ENCODE peak calls at places on chromosomes 1 and 21, in eight cellular contexts. O is IMR-90, H is ascending aorta, G is HCT116, I is GM23338, T is heart right ventricle, C is mesendoderm, A is fibroblast of mammary gland. M is an unnamed sample.

GRCh38 chr1:230831706-230832105 is 36.6 kb downstream of the C1orf198 start:
- DNase-seq in O (no peak), H (no peak), G (no peak), I (no peak), T (no peak), C (no peak), A (peak), M (no peak)

GRCh38 chr21:39071623-39072214 is 111.5 kb downstream of the PSMG1 start:
- DNase-seq in O (peak), H (no peak), G (no peak), I (no peak), T (no peak), C (peak), A (peak), M (no peak)

GRCh38 chr1:46630719-46631118 is 14.1 kb upstream of the MOB3C start:
- DNase-seq in O (no peak), H (no peak), G (no peak), I (no peak), T (no peak), C (no peak), A (no peak), M (no peak)

GRCh38 chr1:202811296-202812175 is 782 bp downstream of the PCAT6 start:
- DNase-seq in O (peak), H (no peak), G (no peak), I (peak), T (peak), C (peak), A (no peak), M (no peak)

GRCh38 chr1:229514578-229515275 is 6.6 kb upstream of the NUP133 start:
- DNase-seq in O (peak), H (peak), G (peak), I (peak), T (peak), C (peak), A (peak), M (peak)

GRCh38 chr1:24206516-24207394 is 19.7 kb upstream of the IFNLR1 start:
- DNase-seq in O (no peak), H (no peak), G (no peak), I (no peak), T (no peak), C (no peak), A (no peak), M (no peak)

GRCh38 chr1:230109871-230110667 is 43.0 kb downstream of the GALNT2 start:
- DNase-seq in O (peak), H (no peak), G (no peak), I (no peak), T (no peak), C (no peak), A (no peak), M (no peak)

GRCh38 chr1:81920245-81920740 is 119.6 kb downstream of the ADGRL2 start:
- DNase-seq in O (peak), H (no peak), G (no peak), I (peak), T (peak), C (peak), A (peak), M (peak)

GRCh38 chr1:226610671-226611070 is 62.1 kb downstream of the STUM start:
- DNase-seq in O (no peak), H (no peak), G (no peak), I (no peak), T (no peak), C (no peak), A (no peak), M (no peak)

GRCh38 chr1:9434247-9434646 is 105.0 kb upstream of the SLC25A33 start:
- DNase-seq in O (no peak), H (no peak), G (no peak), I (no peak), T (no peak), C (no peak), A (no peak), M (no peak)

GRCh38 chr1:39671793-39672550 is at the start of gene NT5C1A:
- DNase-seq in O (no peak), H (no peak), G (no peak), I (peak), T (peak), C (no peak), A (no peak), M (no peak)

GRCh38 chr21:34926784-34927548 is 122.1 kb downstream of the RUNX1 start:
- DNase-seq in O (peak), H (no peak), G (no peak), I (no peak), T (no peak), C (peak), A (peak), M (no peak)

GRCh38 chr1:182041615-182042014 is 19.9 kb downstream of the ZNF648 start:
- DNase-seq in O (no peak), H (no peak), G (no peak), I (no peak), T (no peak), C (no peak), A (peak), M (no peak)

GRCh38 chr1:68327414-68327813 is 95.1 kb upstream of the WLS start:
- DNase-seq in O (peak), H (no peak), G (no peak), I (no peak), T (no peak), C (no peak), A (peak), M (no peak)

GRCh38 chr1:79322511-79323027 is 316.0 kb upstream of the ADGRL4 start:
- DNase-seq in O (peak), H (no peak), G (no peak), I (no peak), T (no peak), C (no peak), A (peak), M (no peak)

GRCh38 chr1:42043182-42043581 is 110.0 kb upstream of the GUCA2B start:
- DNase-seq in O (no peak), H (no peak), G (no peak), I (no peak), T (no peak), C (no peak), A (no peak), M (no peak)

GRCh38 chr1:47440849-47441170 is 3.0 kb downstream of the FOXD2 start:
- DNase-seq in O (no peak), H (no peak), G (no peak), I (no peak), T (no peak), C (no peak), A (no peak), M (no peak)

GRCh38 chr1:105793541-105794146 is 1262.8 kb upstream of the PRMT6 start:
- DNase-seq in O (no peak), H (no peak), G (no peak), I (peak), T (no peak), C (peak), A (peak), M (peak)

GRCh38 chr1:109773203-109773899 is 9.6 kb upstream of the EPS8L3 start:
- DNase-seq in O (peak), H (peak), G (peak), I (peak), T (peak), C (peak), A (peak), M (peak)

GRCh38 chr1:39412079-39412478 is 79.4 kb upstream of the BMP8A start:
- DNase-seq in O (no peak), H (no peak), G (no peak), I (no peak), T (no peak), C (no peak), A (no peak), M (no peak)

GRCh38 chr1:243433737-243434370 is 178.0 kb downstream of the SDCCAG8 start:
- DNase-seq in O (peak), H (no peak), G (no peak), I (no peak), T (no peak), C (no peak), A (peak), M (no peak)

GRCh38 chr1:221294244-221294643 is 415.0 kb downstream of the HLX start:
- DNase-seq in O (peak), H (no peak), G (no peak), I (no peak), T (no peak), C (no peak), A (peak), M (no peak)

GRCh38 chr1:170134126-170134525 is 11.6 kb upstream of the NTMT2 start:
- DNase-seq in O (no peak), H (no peak), G (no peak), I (no peak), T (no peak), C (no peak), A (peak), M (no peak)

GRCh38 chr1:214328770-214329455 is 48.0 kb downstream of the SMYD2 start:
- DNase-seq in O (peak), H (no peak), G (peak), I (peak), T (peak), C (peak), A (peak), M (peak)

DNA sequence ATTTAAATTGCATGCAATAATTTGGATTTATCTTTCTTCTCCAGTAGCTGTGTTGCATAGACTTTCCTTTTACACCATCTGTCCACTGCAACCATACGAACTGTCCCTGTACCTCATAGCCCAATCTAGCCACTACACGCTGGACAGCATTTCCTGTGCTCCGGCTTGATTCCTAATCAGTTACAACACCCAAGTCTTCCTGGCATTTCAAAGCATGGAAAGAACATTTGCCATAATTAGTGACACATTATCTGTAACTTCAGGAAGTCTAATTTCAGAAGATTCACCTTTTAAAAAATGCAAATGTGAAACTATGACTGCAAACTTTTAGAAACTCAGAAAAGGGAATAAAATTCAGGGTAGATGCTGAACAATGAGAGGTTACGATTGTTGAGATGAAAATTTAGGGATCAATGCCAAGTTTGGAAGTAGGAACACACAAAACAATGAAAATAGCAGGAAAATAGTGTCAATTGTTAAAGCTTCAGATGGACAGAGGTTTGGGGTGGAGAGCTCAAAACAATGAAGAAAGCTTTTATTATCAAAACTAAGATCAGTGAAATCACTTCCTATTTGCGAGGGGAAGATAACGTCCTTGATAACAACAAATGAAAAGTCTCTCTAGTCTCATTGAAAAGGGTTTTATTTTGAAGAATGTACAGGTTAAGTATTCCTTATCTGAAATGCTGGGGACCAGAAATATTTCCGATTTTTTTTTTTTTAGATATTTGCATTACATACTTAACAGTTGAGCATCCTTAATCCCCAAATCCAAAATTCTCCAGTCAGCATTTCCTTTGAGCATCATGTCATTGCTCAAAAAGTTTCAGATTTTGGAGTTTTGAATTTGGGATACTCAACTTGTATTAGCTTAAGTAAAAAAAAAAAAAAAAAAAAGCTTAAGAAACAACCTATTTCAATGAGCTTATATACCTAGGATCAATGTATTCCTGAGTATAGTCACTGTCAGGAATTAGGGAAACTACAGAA is 107.3 kb downstream of the FNBP1L start:
- DNase-seq in O (no peak), H (no peak), G (no peak), I (no peak), T (no peak), C (no peak), A (no peak), M (no peak)
- H3K4me3 ChIP-seq in O (no peak), H (no peak), G (no peak), I (no peak), T (no peak), C (no peak), A (no peak), M (no peak)

GRCh38 chr1:183812686-183813569 is 8.0 kb downstream of the RGL1 start:
- DNase-seq in O (peak), H (no peak), G (no peak), I (peak), T (no peak), C (peak), A (peak), M (peak)

GRCh38 chr1:183812111-183812510 is 7.2 kb downstream of the RGL1 start:
- DNase-seq in O (no peak), H (no peak), G (no peak), I (no peak), T (no peak), C (no peak), A (no peak), M (no peak)

GRCh38 chr1:183808296-183809027 is 3.5 kb downstream of the RGL1 start:
- DNase-seq in O (no peak), H (no peak), G (no peak), I (no peak), T (no peak), C (no peak), A (peak), M (no peak)

GRCh38 chr1:183810172-183810571 is 5.3 kb downstream of the RGL1 start:
- DNase-seq in O (no peak), H (no peak), G (no peak), I (no peak), T (no peak), C (no peak), A (peak), M (no peak)

GRCh38 chr1:183810756-183811155 is 5.8 kb downstream of the RGL1 start:
- DNase-seq in O (no peak), H (no peak), G (no peak), I (no peak), T (no peak), C (no peak), A (peak), M (no peak)
- H3K4me3 ChIP-seq in O (no peak), H (no peak), G (no peak), I (no peak), T (no peak), C (no peak), A (no peak), M (no peak)

GRCh38 chr1:155877945-155878344 is 18.6 kb downstream of the SYT11 start:
- DNase-seq in O (no peak), H (no peak), G (no peak), I (no peak), T (no peak), C (no peak), A (no peak), M (no peak)

GRCh38 chr1:155882766-155883165 is 23.4 kb downstream of the SYT11 start:
- DNase-seq in O (no peak), H (no peak), G (no peak), I (no peak), T (no peak), C (no peak), A (no peak), M (no peak)

GRCh38 chr1:155880856-155881255 is 21.5 kb downstream of the SYT11 start:
- DNase-seq in O (no peak), H (no peak), G (no peak), I (no peak), T (no peak), C (no peak), A (no peak), M (no peak)

GRCh38 chr1:155882235-155882634 is 22.9 kb downstream of the SYT11 start:
- DNase-seq in O (no peak), H (no peak), G (no peak), I (no peak), T (no peak), C (no peak), A (no peak), M (no peak)

DNA sequence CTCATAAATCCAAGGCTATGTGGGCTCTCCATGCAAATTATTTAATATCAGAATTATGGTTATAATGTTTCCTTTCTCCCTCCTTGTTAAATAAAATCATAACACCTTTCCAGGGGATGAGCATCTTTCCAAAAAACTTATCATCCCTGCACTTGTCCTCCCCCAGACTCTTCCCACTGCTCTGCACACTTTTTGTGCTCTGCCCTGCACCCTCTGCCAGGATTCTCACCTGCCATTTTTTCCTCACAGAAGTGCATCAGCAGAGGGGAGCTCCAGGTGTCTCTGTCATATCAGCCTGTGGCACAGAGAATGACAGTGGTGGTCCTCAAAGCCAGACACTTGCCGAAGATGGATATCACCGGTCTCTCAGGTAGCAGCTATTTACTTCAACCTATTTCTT is 20.9 kb downstream of the SYT11 start:
- DNase-seq in O (no peak), H (no peak), G (no peak), I (no peak), T (no peak), C (no peak), A (no peak), M (no peak)
- H3K4me3 ChIP-seq in O (no peak), H (no peak), G (no peak), I (no peak), T (no peak), C (no peak), A (no peak), M (no peak)

GRCh38 chr1:211282023-211282373 is 22.8 kb downstream of the RCOR3 start:
- DNase-seq in O (no peak), H (no peak), G (no peak), I (no peak), T (no peak), C (no peak), A (no peak), M (no peak)
- H3K4me3 ChIP-seq in O (no peak), H (no peak), G (no peak), I (no peak), T (no peak), C (no peak), A (no peak), M (no peak)

GRCh38 chr1:159780583-159781582 is at the start of gene DUSP23:
- DNase-seq in O (peak), H (peak), G (peak), I (peak), T (peak), C (peak), A (peak), M (peak)
- H3K4me3 ChIP-seq in O (peak), H (peak), G (peak), I (peak), T (peak), C (peak), A (peak), M (peak)